ENCODE peak calls at places on chromosomes 5 and 9, in five cellular contexts. J is fibroblast of lung, T is K562, C is SK-N-SH, E is endothelial cell of umbilical vein. A is an unnamed sample.

GRCh38 chr9:35448511-35448910 is 41.4 kb upstream of the RUSC2 start:
- DNase-seq in J (no peak), T (no peak), C (no peak), E (no peak), A (no peak)

GRCh38 chr5:118529361-118530154 is 458.8 kb downstream of the DTWD2 start:
- DNase-seq in J (no peak), T (no peak), C (peak; percentile 30), E (no peak), A (no peak)

GRCh38 chr9:113991714-113992113 is 86.4 kb downstream of the AMBP start:
- DNase-seq in J (no peak), T (no peak), C (no peak), E (no peak), A (no peak)

GRCh38 chr5:14913141-14913540 is 41.6 kb upstream of the ANKH start:
- DNase-seq in J (no peak), T (no peak), C (no peak), E (no peak), A (no peak)

GRCh38 chr9:72817413-72817812 is 135.4 kb downstream of the ALDH1A1 start:
- DNase-seq in J (no peak), T (no peak), C (no peak), E (no peak), A (no peak)

GRCh38 chr9:68780735-68781134 is 75.7 kb downstream of the PIP5K1B start:
- DNase-seq in J (peak; percentile 7), T (no peak), C (no peak), E (no peak), A (peak; percentile 33)

GRCh38 chr9:77707696-77708095 is 59.6 kb upstream of the GNA14 start:
- DNase-seq in J (peak; percentile 98), T (no peak), C (no peak), E (peak; percentile 96), A (no peak)

GRCh38 chr9:37998881-37999311 is 70.1 kb downstream of the SHB start:
- DNase-seq in J (no peak), T (no peak), C (no peak), E (no peak), A (no peak)

GRCh38 chr9:35611230-35611797 is 6.3 kb downstream of the TESK1 start:
- DNase-seq in J (peak; percentile 43), T (peak; percentile 35), C (peak; percentile 77), E (peak; percentile 37), A (peak; percentile 66)

GRCh38 chr5:32538031-32538547 is 47.3 kb upstream of the SUB1 start:
- DNase-seq in J (no peak), T (peak; percentile 4), C (no peak), E (no peak), A (no peak)

DNA sequence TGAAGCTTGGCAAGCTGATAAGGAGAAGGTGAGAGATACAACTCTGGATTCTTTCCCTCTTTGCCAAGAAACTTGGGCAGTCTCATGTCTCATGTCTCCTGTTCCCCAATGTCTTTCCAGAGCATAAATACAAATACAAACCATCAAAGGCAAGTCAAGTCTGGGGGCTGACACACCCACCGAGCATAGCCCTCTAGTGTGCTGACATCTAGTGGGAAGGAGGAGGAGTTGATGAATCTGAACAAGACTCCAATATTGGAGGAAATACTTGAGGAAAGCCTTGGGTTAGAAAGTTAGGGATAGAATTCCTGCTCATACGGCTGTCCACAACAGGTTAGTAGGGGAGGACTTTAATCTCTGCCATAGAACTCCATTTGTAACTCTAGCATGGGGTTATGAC is 8.6 kb downstream of the MLANA start:
- DNase-seq in J (no peak), T (no peak), C (no peak), E (no peak), A (no peak)
- TF ChIP-seq CTCF in J (no peak), T (peak; percentile 38), C (peak; percentile 36), E (no peak), A (peak; percentile 44)

DNA sequence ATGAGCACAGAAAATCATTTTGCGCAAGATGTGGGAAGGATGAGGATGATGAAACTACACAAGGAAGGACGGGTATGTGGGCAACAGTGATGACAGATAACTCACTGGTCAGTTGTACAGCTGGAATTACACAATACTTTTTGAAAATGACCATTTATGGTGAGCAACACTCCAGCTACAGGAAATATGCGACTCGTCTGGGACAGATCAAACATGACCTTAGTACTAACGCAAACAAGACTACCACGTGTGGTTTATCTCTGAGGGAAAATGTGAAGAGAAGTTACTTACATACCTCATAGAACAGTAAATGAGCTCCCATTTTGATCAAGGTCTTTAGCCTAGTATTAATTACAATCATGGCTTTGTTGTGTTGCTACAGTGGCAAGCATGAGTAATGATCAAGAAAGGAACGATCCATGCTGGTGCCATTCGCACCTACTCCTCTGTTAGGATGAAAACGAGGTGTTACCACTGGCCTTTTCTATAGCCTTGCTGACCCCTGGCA is 456.9 kb downstream of the BNC2 start:
- DNase-seq in J (peak; percentile 99), T (no peak), C (no peak), E (no peak), A (no peak)
- H3K4me2 ChIP-seq in J (peak overlapping the region; percentile 20), T (no peak overlapping the region), C (no peak overlapping the region), E (no peak overlapping the region), A (no peak overlapping the region)

DNA sequence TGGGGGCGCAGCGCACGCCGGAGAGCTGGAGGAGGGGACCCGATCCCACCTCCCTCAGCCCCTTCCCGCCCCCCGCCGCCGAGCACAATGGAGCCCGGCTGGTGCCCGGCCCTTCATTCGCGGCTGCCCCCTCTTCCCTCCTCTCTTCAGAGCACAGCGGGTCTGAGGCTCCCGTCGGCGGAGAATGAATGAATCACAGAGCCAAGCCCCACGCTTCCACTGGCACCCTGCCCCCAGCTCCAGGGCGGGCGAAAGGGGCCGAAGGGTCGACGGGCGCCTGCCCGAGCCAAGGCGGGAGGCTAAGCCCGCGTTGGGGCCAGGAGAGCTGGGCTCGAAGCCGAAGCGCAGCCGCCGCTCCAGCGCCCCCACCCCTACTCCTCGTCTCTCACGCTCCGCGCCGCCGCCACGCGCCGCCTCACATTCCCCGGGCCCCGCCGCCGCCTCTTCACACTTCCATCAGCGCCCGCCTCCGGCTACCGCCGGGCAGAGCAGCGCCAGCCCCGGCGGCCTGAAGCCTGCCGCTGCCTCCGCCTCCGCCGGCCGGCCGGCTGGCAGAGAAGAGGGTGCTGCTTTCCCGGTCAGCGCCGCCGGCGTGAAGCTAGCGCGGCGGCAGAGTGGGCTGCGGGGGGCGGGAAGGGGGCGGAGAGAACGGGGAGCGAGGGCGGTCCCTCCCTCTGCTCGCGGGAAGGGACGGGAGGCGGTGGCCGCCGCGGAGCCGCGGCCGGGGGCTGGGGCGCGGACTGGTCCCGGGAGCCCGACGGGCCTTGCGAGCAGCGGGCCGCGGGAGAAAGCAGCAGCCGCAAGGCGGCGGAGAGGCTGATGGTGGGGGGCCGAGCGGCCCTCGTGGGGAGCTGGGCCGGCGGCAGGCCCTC is at the start of gene HOMER1:
- DNase-seq in J (peak; percentile 73), T (peak; percentile 88), C (peak; percentile 93), E (peak; percentile 83), A (peak; percentile 92)
- TF ChIP-seq CTCF in J (no peak), T (no peak), C (no peak), E (no peak), A (no peak)

GRCh38 chr5:111320953-111321352 is 96.8 kb downstream of the CAMK4 start:
- DNase-seq in J (no peak), T (no peak), C (no peak), E (no peak), A (no peak)
- H3K4me2 ChIP-seq in J (no peak overlapping the region), T (no peak overlapping the region), C (no peak overlapping the region), E (no peak overlapping the region), A (no peak overlapping the region)

GRCh38 chr9:130933114-130934046 is 5.7 kb downstream of the FIBCD1 start:
- DNase-seq in J (peak; percentile 81), T (peak; percentile 68), C (no peak), E (no peak), A (no peak)

GRCh38 chr9:130931508-130932150 is 7.4 kb downstream of the FIBCD1 start:
- DNase-seq in J (peak; percentile 26), T (peak; percentile 67), C (no peak), E (no peak), A (no peak)

GRCh38 chr9:130930804-130931349 is 8.2 kb downstream of the FIBCD1 start:
- DNase-seq in J (no peak), T (peak; percentile 66), C (no peak), E (no peak), A (no peak)

GRCh38 chr9:130934246-130934645 is 4.8 kb downstream of the FIBCD1 start:
- DNase-seq in J (no peak), T (no peak), C (no peak), E (no peak), A (no peak)

GRCh38 chr9:130932220-130933069 is 6.6 kb downstream of the FIBCD1 start:
- DNase-seq in J (peak; percentile 93), T (peak; percentile 66), C (no peak), E (no peak), A (peak; percentile 59)
- TF ChIP-seq CTCF in J (peak; percentile 30), T (no peak), C (no peak), E (no peak), A (peak; percentile 25)

DNA sequence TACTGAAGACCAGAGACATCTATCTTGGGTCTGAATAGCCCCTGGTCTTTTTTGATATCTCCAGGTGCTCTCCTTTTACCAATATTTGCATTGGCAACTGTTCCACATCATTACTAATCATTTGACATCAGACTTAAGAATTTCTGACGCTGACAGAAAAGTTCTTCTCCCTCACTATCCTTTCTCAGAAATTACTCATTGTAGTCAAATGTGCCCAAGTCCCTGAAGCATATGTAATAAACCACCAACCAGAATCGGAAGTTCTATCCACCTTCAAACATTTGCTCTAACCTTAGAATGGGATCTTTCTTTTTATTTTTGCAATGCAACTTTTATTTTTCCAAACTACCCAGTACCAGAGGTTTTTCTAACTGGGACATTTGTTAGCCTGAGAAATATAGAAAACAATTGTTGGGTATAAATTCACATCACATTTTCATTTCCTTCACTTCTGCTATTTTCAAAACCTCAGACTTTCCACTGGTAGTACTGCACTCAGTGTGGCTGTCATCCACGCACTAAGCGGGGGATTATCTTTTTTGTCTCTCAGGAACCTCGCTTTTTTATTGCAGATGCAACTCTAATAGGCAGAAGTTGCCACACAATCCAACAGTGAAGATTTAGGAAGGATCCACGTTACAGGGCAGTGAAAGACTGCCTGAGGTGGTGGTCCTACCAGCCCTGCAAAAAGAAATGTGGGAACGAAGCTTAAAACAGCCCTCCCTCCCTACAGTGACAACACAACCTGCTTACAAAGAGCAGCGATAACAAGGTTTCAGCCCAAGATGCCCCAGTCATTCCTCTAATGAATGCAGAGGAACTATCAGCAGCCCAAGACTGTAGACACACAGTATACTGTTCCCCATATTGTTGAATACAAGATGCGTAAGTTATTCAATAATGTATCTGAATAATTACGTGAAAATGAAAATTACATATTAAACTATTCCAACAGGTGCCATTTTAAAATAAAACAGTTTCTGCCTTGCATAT is 201.2 kb downstream of the EBF1 start:
- DNase-seq in J (no peak), T (no peak), C (no peak), E (no peak), A (no peak)
- H3K4me2 ChIP-seq in J (no peak overlapping the region), T (no peak overlapping the region), C (no peak overlapping the region), E (no peak overlapping the region), A (no peak overlapping the region)

DNA sequence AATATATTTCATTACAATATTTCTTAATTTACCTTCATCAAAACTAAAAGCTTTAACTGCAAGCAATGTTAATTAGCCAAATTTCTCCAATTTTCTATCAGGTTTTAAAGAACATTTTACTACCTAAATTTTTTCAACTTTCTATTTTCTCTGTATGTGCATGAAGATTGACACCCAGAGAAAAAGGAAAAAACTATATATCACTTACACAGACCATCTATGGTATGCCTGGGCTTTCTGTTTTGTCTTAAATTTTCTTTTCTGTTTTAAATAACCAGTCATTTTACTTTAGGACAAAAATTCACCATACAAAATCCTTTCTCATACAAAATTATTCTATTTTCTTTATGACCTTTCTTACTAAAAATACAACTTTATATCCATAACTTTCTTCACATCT is 13.8 kb upstream of the IL7R start:
- DNase-seq in J (no peak), T (no peak), C (no peak), E (no peak), A (no peak)
- TF ChIP-seq CTCF in J (no peak), T (no peak), C (no peak), E (no peak), A (no peak)

A was measured in neural progenitor cell.